ENCODE peak calls at places on chromosomes 11 and 22, in five cellular contexts. V, N, L, P and M are unnamed samples.
A peak's percentile ranks its signal among the peaks of the same experiment; 100 is the strongest.

GRCh38 chr11:116217441-116217840 is 555.3 kb downstream of the BUD13 start:
- DNase-seq in V (no peak), N (no peak), L (no peak), P (no peak), M (no peak)

GRCh38 chr11:65478411-65479183 is 20.2 kb upstream of the MALAT1 start:
- DNase-seq in V (no peak), N (no peak), L (peak; percentile 70), P (peak; percentile 44), M (no peak)

GRCh38 chr11:23959466-23959865 is 537.4 kb upstream of the LUZP2 start:
- DNase-seq in V (no peak), N (no peak), L (no peak), P (no peak), M (no peak)

GRCh38 chr11:64620286-64620962 is 29.4 kb downstream of the SLC22A12 start:
- DNase-seq in V (no peak), N (peak; percentile 20), L (peak; percentile 13), P (peak; percentile 76), M (peak; percentile 12)

GRCh38 chr11:102589047-102589459 is 36.1 kb downstream of the MMP20 start:
- DNase-seq in V (no peak), N (no peak), L (no peak), P (no peak), M (no peak)

GRCh38 chr11:15223318-15223717 is 108.6 kb downstream of the INSC start:
- DNase-seq in V (no peak), N (no peak), L (peak; percentile 45), P (no peak), M (peak; percentile 39)

GRCh38 chr22:31951201-31952093 is 7.1 kb downstream of the YWHAH start:
- DNase-seq in V (no peak), N (no peak), L (no peak), P (no peak), M (no peak)

GRCh38 chr22:35648066-35649025 is at the start of gene APOL6:
- DNase-seq in V (no peak), N (peak; percentile 50), L (peak; percentile 79), P (no peak), M (no peak)

GRCh38 chr11:33949201-33949913 is 57.5 kb upstream of the LMO2 start:
- DNase-seq in V (no peak), N (no peak), L (no peak), P (no peak), M (no peak)

GRCh38 chr11:13831707-13832106 is 130.8 kb upstream of the SPON1 start:
- DNase-seq in V (no peak), N (no peak), L (no peak), P (no peak), M (no peak)

GRCh38 chr11:122721964-122722266 is 66.4 kb downstream of the UBASH3B start:
- DNase-seq in V (no peak), N (peak; percentile 70), L (peak; percentile 73), P (no peak), M (no peak)

GRCh38 chr11:47991266-47991830 is 11.0 kb downstream of the PTPRJ start:
- DNase-seq in V (no peak), N (peak; percentile 33), L (no peak), P (peak; percentile 72), M (peak; percentile 85)

GRCh38 chr11:3157381-3158130 is 7.6 kb downstream of the OSBPL5 start:
- DNase-seq in V (no peak), N (no peak), L (no peak), P (no peak), M (no peak)

GRCh38 chr11:69463181-69463891 is 18.1 kb upstream of the LINC01488 start:
- DNase-seq in V (no peak), N (no peak), L (peak; percentile 77), P (no peak), M (no peak)

GRCh38 chr11:108985611-108986279 is 320.9 kb downstream of the DDX10 start:
- DNase-seq in V (no peak), N (peak; percentile 88), L (peak; percentile 63), P (no peak), M (no peak)

GRCh38 chr11:118570787-118571186 is 1.4 kb upstream of the ARCN1 start:
- DNase-seq in V (no peak), N (no peak), L (no peak), P (no peak), M (no peak)

GRCh38 chr11:67452141-67452952 is at the start of gene GPR152:
- DNase-seq in V (no peak), N (peak; percentile 32), L (no peak), P (no peak), M (no peak)

GRCh38 chr11:86919557-86920210 is 35.5 kb downstream of the FZD4 start:
- DNase-seq in V (no peak), N (peak; percentile 88), L (peak; percentile 89), P (no peak), M (no peak)

GRCh38 chr11:118142081-118142480 is 10.5 kb downstream of the SCN4B start:
- DNase-seq in V (no peak), N (no peak), L (no peak), P (no peak), M (no peak)

GRCh38 chr11:112922606-112923005 is 38.6 kb upstream of the NCAM1 start:
- DNase-seq in V (no peak), N (no peak), L (no peak), P (no peak), M (no peak)

GRCh38 chr22:31378123-31378522 is 21.3 kb upstream of the DRG1 start:
- DNase-seq in V (no peak), N (peak; percentile 33), L (peak; percentile 94), P (no peak), M (no peak)

GRCh38 chr11:65786008-65786785 is 666 bp upstream of the OVOL1 start:
- DNase-seq in V (no peak), N (no peak), L (no peak), P (no peak), M (no peak)

GRCh38 chr11:20388096-20389055 is 860 bp downstream of the PRMT3 start:
- DNase-seq in V (no peak), N (no peak), L (peak; percentile 19), P (no peak), M (no peak)

GRCh38 chr22:23862103-23862502 is 4.4 kb downstream of the SLC2A11 start:
- DNase-seq in V (no peak), N (peak; percentile 50), L (peak; percentile 63), P (no peak), M (no peak)

GRCh38 chr22:23858484-23858815 is 775 bp downstream of the SLC2A11 start:
- DNase-seq in V (no peak), N (no peak), L (no peak), P (no peak), M (no peak)

GRCh38 chr22:23856721-23857605 is 712 bp upstream of the SLC2A11 start:
- DNase-seq in V (no peak), N (peak; percentile 31), L (peak; percentile 56), P (peak; percentile 55), M (no peak)

GRCh38 chr22:23859201-23859600 is 1.5 kb downstream of the SLC2A11 start:
- DNase-seq in V (no peak), N (no peak), L (no peak), P (no peak), M (no peak)

GRCh38 chr22:23857606-23858483 is at the start of gene SLC2A11:
- DNase-seq in V (peak; percentile 89), N (peak; percentile 98), L (peak; percentile 97), P (peak; percentile 96), M (peak; percentile 87)
- TF ChIP-seq CTCF in V (peak; percentile 44), N (peak; percentile 32), L (peak; percentile 51), P (peak; percentile 39), M (peak; percentile 43)

GRCh38 chr11:103906291-103906850 is 130.1 kb upstream of the DDI1 start:
- DNase-seq in V (no peak), N (peak; percentile 64), L (no peak), P (no peak), M (no peak)
- H3K4me3 ChIP-seq in V (no peak overlapping the region), N (no peak overlapping the region), L (no peak overlapping the region), P (no peak overlapping the region), M (no peak overlapping the region)

DNA sequence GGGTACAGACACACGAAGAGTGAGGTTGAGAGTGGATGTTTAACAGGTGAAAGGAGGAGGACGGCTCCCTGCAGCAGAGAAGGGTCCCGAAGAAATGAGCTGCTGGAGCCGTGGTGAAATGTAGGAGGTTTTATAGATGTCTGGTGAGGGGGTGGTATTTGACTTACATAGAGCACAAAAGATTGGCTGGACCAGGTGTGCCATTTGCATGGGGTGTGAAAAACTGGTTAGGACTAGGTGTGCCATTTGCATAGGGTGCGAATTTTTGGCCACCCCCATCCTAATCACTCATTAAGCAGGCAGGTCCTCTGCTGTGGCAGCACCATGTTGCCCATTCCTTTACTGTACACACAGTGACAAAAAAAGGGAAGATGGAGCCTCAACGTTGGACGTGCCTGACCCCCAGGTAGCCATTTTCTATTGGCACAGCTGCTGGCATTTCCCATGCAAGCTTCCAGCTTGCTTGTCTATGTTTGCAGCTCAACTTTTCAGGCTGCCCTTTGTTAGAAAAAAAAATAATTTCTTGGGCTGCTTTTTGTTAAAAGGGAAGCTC is 581.7 kb upstream of the B3GAT1 start:
- DNase-seq in V (no peak), N (no peak), L (no peak), P (no peak), M (no peak)
- TF ChIP-seq CTCF in V (no peak), N (no peak), L (no peak), P (no peak), M (no peak)

GRCh38 chr22:37544955-37545702 is 15.2 kb upstream of the CDC42EP1 start:
- DNase-seq in V (no peak), N (peak; percentile 80), L (peak; percentile 70), P (peak; percentile 80), M (no peak)
- H3K4me3 ChIP-seq in V (peak overlapping the region; percentile 53), N (no peak overlapping the region), L (no peak overlapping the region), P (no peak overlapping the region), M (no peak overlapping the region)

GRCh38 chr11:72229336-72229924 is 4.9 kb downstream of the INPPL1 start:
- DNase-seq in V (no peak), N (no peak), L (no peak), P (no peak), M (no peak)

GRCh38 chr11:72227316-72228228 is 3.0 kb downstream of the INPPL1 start:
- DNase-seq in V (no peak), N (no peak), L (no peak), P (no peak), M (no peak)

GRCh38 chr11:72226701-72227100 is 2.1 kb downstream of the INPPL1 start:
- DNase-seq in V (no peak), N (no peak), L (no peak), P (no peak), M (no peak)

GRCh38 chr11:72228844-72229231 is 4.3 kb downstream of the INPPL1 start:
- DNase-seq in V (no peak), N (no peak), L (no peak), P (no peak), M (no peak)

DNA sequence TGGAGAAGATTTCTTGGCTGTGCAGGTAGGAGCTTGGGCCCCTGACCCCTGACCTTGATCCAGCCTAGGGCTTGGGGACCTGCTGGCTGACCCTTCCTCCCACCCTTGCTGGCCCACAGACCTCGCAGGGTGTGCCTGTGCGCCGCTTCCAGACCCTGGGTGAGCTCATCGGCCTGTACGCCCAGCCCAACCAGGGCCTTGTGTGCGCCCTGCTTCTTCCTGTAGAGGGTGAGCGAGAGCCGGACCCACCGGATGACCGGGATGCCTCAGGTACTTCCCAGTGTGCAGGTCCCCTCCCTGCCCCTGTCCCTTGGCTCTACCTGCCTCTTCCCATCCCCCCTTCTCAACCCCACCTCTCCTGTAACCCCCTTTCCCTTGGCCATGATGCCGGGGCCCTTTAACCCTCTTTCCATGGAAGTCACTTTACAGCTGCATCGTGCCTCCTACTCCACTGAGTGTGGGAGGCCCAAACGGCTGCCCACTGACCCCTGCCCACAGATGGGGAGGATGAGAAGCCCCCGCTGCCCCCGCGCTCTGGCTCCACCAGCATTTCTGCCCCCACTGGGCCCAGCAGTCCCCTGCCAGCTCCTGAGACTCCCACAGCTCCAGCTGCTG is 3.8 kb downstream of the INPPL1 start:
- DNase-seq in V (no peak), N (no peak), L (peak; percentile 35), P (no peak), M (no peak)
- TF ChIP-seq CTCF in V (no peak), N (no peak), L (peak; percentile 63), P (no peak), M (peak; percentile 30)